ENCODE peak calls at places on chromosomes 5 and 9, in four cellular contexts. F, O, H and T are unnamed samples.

GRCh38 chr9:2620876-2621677 is 510 bp upstream of the VLDLR start:
- DNase-seq in F (peak; percentile 84), H (peak; percentile 87), O (peak; percentile 81), T (peak; percentile 96)

GRCh38 chr5:119789411-119790117 is 160.2 kb downstream of the FAM170A start:
- DNase-seq in O (no peak), H (no peak), F (no peak), T (no peak)

GRCh38 chr5:68171101-68171558 is 44.4 kb upstream of the PIK3R1 start:
- DNase-seq in F (no peak), H (peak; percentile 71), O (no peak), T (no peak)

GRCh38 chr5:149372041-149372805 is 6.9 kb downstream of the IL17B start:
- DNase-seq in F (no peak), H (no peak), O (no peak), T (no peak)

GRCh38 chr9:135970128-135970815 is 9.1 kb upstream of the UBAC1 start:
- DNase-seq in O (no peak), H (no peak), F (no peak), T (no peak)

GRCh38 chr5:113043491-113043931 is 66.9 kb downstream of the DCP2 start:
- DNase-seq in F (no peak), O (no peak), H (peak; percentile 69), T (peak; percentile 44)

GRCh38 chr9:32571969-32572899 is 725 bp downstream of the NDUFB6 start:
- DNase-seq in F (no peak), O (peak; percentile 57), H (peak; percentile 40), T (peak; percentile 82)

GRCh38 chr5:151296974-151297373 is 6.6 kb downstream of the SLC36A3 start:
- DNase-seq in O (no peak), F (no peak), H (no peak), T (no peak)